ENCODE peak calls at places on chromosome 13, in six cellular contexts. G, H, O, V, A and P are unnamed samples.

GRCh38 chr13:112748947-112749346 is 59.1 kb downstream of the ATP11A start:
- DNase-seq in G (peak; percentile 38), V (no peak), A (no peak), H (no peak), O (peak; percentile 32), P (no peak)

GRCh38 chr13:43567608-43568007 is 219.2 kb downstream of the ENOX1 start:
- DNase-seq in V (no peak), A (no peak), G (no peak), O (no peak), H (no peak), P (no peak)

GRCh38 chr13:42970824-42971669 is 21.0 kb downstream of the EPSTI1 start:
- DNase-seq in V (no peak), H (peak; percentile 65), A (peak; percentile 81), O (peak; percentile 35), G (peak; percentile 36), P (peak; percentile 54)

GRCh38 chr13:114118763-114119123 is 13.7 kb downstream of the RASA3 start:
- DNase-seq in H (no peak), V (no peak), G (peak; percentile 65), O (peak; percentile 66), A (no peak), P (no peak)

GRCh38 chr13:67075239-67075638 is 154.9 kb downstream of the PCDH9 start:
- DNase-seq in A (no peak), V (no peak), G (peak; percentile 71), H (no peak), O (no peak), P (no peak)

GRCh38 chr13:113930711-113931637 is 42.9 kb downstream of the C13orf46 start:
- DNase-seq in G (no peak), O (no peak), V (peak; percentile 35), A (peak; percentile 48), H (peak; percentile 10), P (peak; percentile 75)

GRCh38 chr13:86870388-86870966 is 800.7 kb upstream of the SLITRK5 start:
- DNase-seq in V (no peak), A (peak; percentile 1), G (peak; percentile 22), O (no peak), H (no peak), P (peak; percentile 3)

GRCh38 chr13:40275636-40276035 is 390.8 kb downstream of the FOXO1 start:
- DNase-seq in A (no peak), G (no peak), V (no peak), H (no peak), O (no peak), P (no peak)

GRCh38 chr13:106536244-106537034 is 977 bp upstream of the EFNB2 start:
- DNase-seq in O (peak; percentile 86), G (peak; percentile 90), A (peak; percentile 91), V (peak; percentile 98), H (peak; percentile 95), P (peak; percentile 81)

GRCh38 chr13:112346173-112346898 is 29.8 kb upstream of the SPACA7 start:
- DNase-seq in G (no peak), O (no peak), H (no peak), V (peak; percentile 50), A (no peak), P (no peak)

GRCh38 chr13:102045713-102046112 is 356.1 kb downstream of the FGF14 start:
- DNase-seq in A (no peak), G (no peak), O (no peak), H (no peak), V (no peak), P (no peak)

GRCh38 chr13:40445557-40445990 is 220.9 kb downstream of the FOXO1 start:
- DNase-seq in A (peak; percentile 99), G (peak; percentile 84), O (peak; percentile 85), H (no peak), V (no peak), P (peak; percentile 88)

GRCh38 chr13:48221301-48222190 is 11.5 kb upstream of the ITM2B start:
- DNase-seq in A (no peak), V (no peak), G (no peak), O (peak; percentile 28), H (peak; percentile 55), P (no peak)

GRCh38 chr13:108408670-108409069 is 139.2 kb downstream of the TNFSF13B start:
- DNase-seq in A (no peak), O (no peak), H (no peak), V (no peak), G (no peak), P (no peak)

GRCh38 chr13:51435002-51435578 is 17.7 kb downstream of the INTS6 start:
- DNase-seq in G (peak; percentile 54), H (no peak), A (no peak), O (no peak), V (no peak), P (no peak)

GRCh38 chr13:48497669-48498068 is 35.2 kb downstream of the RCBTB2 start:
- DNase-seq in A (no peak), V (no peak), G (no peak), H (no peak), O (no peak), P (no peak)

DNA sequence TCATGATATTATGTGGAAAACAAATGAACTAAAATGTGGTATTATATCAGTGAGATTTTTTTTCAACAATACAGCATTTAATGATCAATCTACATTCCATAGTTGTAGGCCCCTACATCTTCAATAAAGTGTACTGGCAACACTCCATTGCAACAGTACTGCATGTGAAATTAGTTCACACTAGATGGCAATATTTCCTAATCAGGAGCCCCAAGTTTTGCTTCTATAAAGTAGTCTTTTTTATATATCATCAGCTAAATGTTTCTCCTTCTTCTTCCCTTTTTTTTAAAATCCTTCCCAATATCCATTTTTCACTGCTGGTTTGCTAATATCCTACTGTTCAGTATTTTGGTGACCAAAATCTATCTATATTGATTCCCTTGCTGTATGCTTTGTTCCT is 528.3 kb upstream of the ATXN8OS start:
- DNase-seq in V (no peak), H (no peak), A (no peak), O (no peak), G (no peak), P (peak; percentile 4)
- TF ChIP-seq CTCF in V (peak; percentile 20), H (no peak), A (peak; percentile 6), O (peak; percentile 10), G (no peak), P (no peak)

GRCh38 chr13:103799028-103799427 is 732.8 kb upstream of the SLC10A2 start:
- DNase-seq in A (no peak), H (no peak), V (no peak), O (no peak), G (no peak), P (no peak)
- TF ChIP-seq CTCF in A (no peak), H (no peak), V (no peak), O (no peak), G (no peak), P (no peak)

GRCh38 chr13:56561327-56561726 is 579.4 kb upstream of the PRR20A start:
- DNase-seq in V (no peak), A (no peak), G (no peak), O (no peak), H (no peak), P (no peak)
- TF ChIP-seq CTCF in V (no peak), A (no peak), G (no peak), O (no peak), H (no peak), P (no peak)

GRCh38 chr13:24168980-24169379 is 8.5 kb downstream of the SPATA13 start:
- DNase-seq in A (no peak), V (no peak), G (no peak), O (peak; percentile 82), H (no peak), P (no peak)
- TF ChIP-seq CTCF in A (no peak), V (no peak), G (no peak), O (no peak), H (no peak), P (no peak)

GRCh38 chr13:24861617-24862362 is 97.8 kb downstream of the RNF17 start:
- DNase-seq in H (no peak), V (no peak), G (no peak), O (no peak), A (no peak), P (no peak)

GRCh38 chr13:24866488-24866887 is 102.5 kb downstream of the RNF17 start:
- DNase-seq in A (no peak), O (no peak), G (no peak), V (no peak), H (no peak), P (no peak)

GRCh38 chr13:24863748-24864540 is 100.0 kb downstream of the RNF17 start:
- DNase-seq in V (no peak), A (no peak), H (no peak), G (no peak), O (no peak), P (no peak)

GRCh38 chr13:24864579-24864978 is 100.6 kb downstream of the RNF17 start:
- DNase-seq in H (no peak), O (no peak), G (no peak), V (no peak), A (no peak), P (no peak)

DNA sequence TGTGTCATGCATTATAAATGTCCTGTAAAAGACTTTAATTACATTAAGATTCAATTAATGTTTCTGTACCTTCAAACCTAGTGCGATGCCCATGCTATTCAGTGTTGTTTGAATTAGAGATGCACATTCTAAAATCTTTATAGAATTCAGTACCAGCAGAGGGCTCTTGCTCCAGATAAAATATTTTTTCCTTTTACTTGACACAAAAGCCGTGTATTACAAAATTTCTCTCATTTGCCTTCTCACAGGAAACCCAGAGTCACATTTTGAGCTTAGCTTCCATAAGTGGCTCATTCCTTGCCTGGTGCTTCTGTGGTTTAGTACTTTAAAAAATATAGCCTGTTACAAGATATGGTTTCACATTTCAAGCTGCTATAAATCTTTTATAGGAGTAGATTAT is 101.2 kb downstream of the RNF17 start:
- DNase-seq in A (no peak), G (peak; percentile 35), O (no peak), V (no peak), H (no peak), P (no peak)
- TF ChIP-seq CTCF in A (no peak), G (peak; percentile 10), O (no peak), V (no peak), H (no peak), P (peak; percentile 5)

GRCh38 chr13:29454931-29455481 is 140.5 kb downstream of the SLC7A1 start:
- DNase-seq in H (no peak), V (no peak), O (no peak), G (peak; percentile 14), A (peak; percentile 41), P (peak; percentile 53)
- TF ChIP-seq CTCF in H (no peak), V (no peak), O (no peak), G (peak; percentile 55), A (peak; percentile 57), P (peak; percentile 67)

GRCh38 chr13:99765869-99766268 is 205.7 kb downstream of the ZIC5 start:
- DNase-seq in H (no peak), O (no peak), G (no peak), A (no peak), V (no peak), P (no peak)

GRCh38 chr13:99768986-99769385 is 202.6 kb downstream of the ZIC5 start:
- DNase-seq in G (no peak), A (no peak), H (no peak), O (no peak), V (no peak), P (no peak)

GRCh38 chr13:99766641-99767045 is 204.9 kb downstream of the ZIC5 start:
- DNase-seq in G (no peak), V (no peak), A (peak; percentile 28), O (no peak), H (no peak), P (no peak)
- TF ChIP-seq CTCF in G (no peak), V (no peak), A (peak; percentile 6), O (no peak), H (no peak), P (no peak)